ENCODE peak calls at places on chromosomes 7 and 10, in eight cellular contexts. D, N, J, R, U, Z, C and K are unnamed samples.

GRCh38 chr7:75879771-75880184 is 944 bp downstream of the RHBDD2 start:
- DNase-seq in U (no peak), R (no peak), C (no peak), D (no peak), N (no peak), Z (no peak), J (no peak), K (no peak)

GRCh38 chr10:1873916-1874315 is 136.6 kb upstream of the ADARB2 start:
- DNase-seq in Z (no peak), J (no peak), D (no peak), U (no peak), C (no peak), R (no peak), N (no peak), K (no peak)

GRCh38 chr10:26798298-26798697 is 62.5 kb downstream of the ABI1 start:
- DNase-seq in C (no peak), Z (no peak), D (no peak), R (no peak), N (no peak), U (no peak), J (no peak), K (no peak)

GRCh38 chr10:91672021-91672608 is 39.2 kb upstream of the PPP1R3C start:
- DNase-seq in R (no peak), N (peak; percentile 47), Z (no peak), U (no peak), J (no peak), D (no peak), C (peak; percentile 18), K (no peak)

GRCh38 chr10:14623931-14624330 is 150.8 kb downstream of the FAM107B start:
- DNase-seq in D (no peak), Z (no peak), C (no peak), N (peak; percentile 17), R (no peak), U (no peak), J (no peak), K (no peak)

GRCh38 chr7:88452648-88453047 is 146.0 kb upstream of the STEAP4 start:
- DNase-seq in J (no peak), D (no peak), Z (no peak), N (no peak), U (no peak), R (no peak), C (no peak), K (no peak)

GRCh38 chr7:75638607-75639070 is 100.1 kb downstream of the HIP1 start:
- DNase-seq in N (peak; percentile 36), Z (peak; percentile 86), D (no peak), R (no peak), C (peak; percentile 63), J (peak; percentile 51), U (peak; percentile 40), K (peak; percentile 37)

GRCh38 chr10:8272794-8273425 is 218.4 kb downstream of the GATA3 start:
- DNase-seq in D (no peak), U (no peak), R (no peak), Z (no peak), N (no peak), C (no peak), J (no peak), K (no peak)

GRCh38 chr7:120658516-120658915 is 199.4 kb downstream of the TSPAN12 start:
- DNase-seq in C (no peak), J (no peak), Z (no peak), R (no peak), N (no peak), U (no peak), D (no peak), K (no peak)

GRCh38 chr7:82605247-82605864 is 161.8 kb upstream of the CACNA2D1 start:
- DNase-seq in R (no peak), Z (no peak), C (peak; percentile 41), D (no peak), N (peak; percentile 53), J (peak; percentile 16), U (no peak), K (peak; percentile 69)

GRCh38 chr10:130438861-130439260 is 302.7 kb downstream of the GLRX3 start:
- DNase-seq in R (no peak), U (no peak), C (no peak), Z (peak; percentile 73), J (no peak), N (no peak), D (no peak), K (no peak)

GRCh38 chr7:101684980-101685323 is 55.9 kb upstream of the MYL10 start:
- DNase-seq in N (no peak), D (no peak), Z (no peak), C (no peak), U (no peak), R (no peak), J (no peak), K (no peak)

GRCh38 chr10:58282615-58283014 is 13.7 kb downstream of the CISD1 start:
- DNase-seq in R (no peak), N (no peak), U (no peak), C (no peak), Z (no peak), J (no peak), D (no peak), K (peak; percentile 38)